ENCODE peak calls at places on chromosomes 7 and 10, in nine cellular contexts. E, I, R, Z, M, B, A, J and W are unnamed samples.

GRCh38 chr10:93751832-93752231 is 5.9 kb upstream of the LGI1 start:
- DNase-seq in B (peak), E (no peak), J (peak), I (peak), Z (peak), R (no peak), A (no peak), M (no peak), W (no peak)

GRCh38 chr7:149669121-149669818 is 104.1 kb downstream of the ZNF467 start:
- DNase-seq in J (peak), R (no peak), E (no peak), Z (no peak), B (peak), M (no peak), I (peak), A (no peak), W (no peak)

GRCh38 chr10:86967481-86967941 is 771 bp upstream of the ADIRF start:
- DNase-seq in A (peak), M (no peak), E (no peak), I (no peak), B (no peak), R (no peak), J (no peak), Z (no peak), W (no peak)

GRCh38 chr7:44791278-44792219 is 4.9 kb upstream of the PPIA start:
- DNase-seq in E (no peak), Z (no peak), R (no peak), J (peak), I (no peak), B (peak), A (no peak), M (no peak), W (no peak)

GRCh38 chr10:71981024-71981867 is 17.1 kb downstream of the CHST3 start:
- DNase-seq in R (no peak), J (peak), B (peak), A (no peak), E (no peak), I (no peak), Z (no peak), M (peak), W (no peak)

GRCh38 chr10:50600831-50601466 is 22.8 kb downstream of the SGMS1 start:
- DNase-seq in R (no peak), J (peak), E (no peak), M (no peak), I (no peak), B (no peak), A (no peak), Z (no peak), W (no peak)

GRCh38 chr10:78906734-78907385 is 161.9 kb upstream of the ZMIZ1 start:
- DNase-seq in E (no peak), Z (no peak), M (no peak), R (no peak), J (no peak), B (no peak), A (no peak), I (no peak), W (no peak)

GRCh38 chr7:156896388-156897022 is 3.5 kb upstream of the LMBR1 start:
- DNase-seq in A (no peak), Z (no peak), I (no peak), B (no peak), M (no peak), R (no peak), J (no peak), E (no peak), W (peak)

GRCh38 chr10:99435986-99436633 is 5.7 kb upstream of the GOT1 start:
- DNase-seq in I (peak), A (no peak), R (no peak), M (no peak), E (no peak), J (peak), B (peak), Z (no peak), W (peak)

GRCh38 chr7:73960548-73960947 is 67.4 kb upstream of the ELN start:
- DNase-seq in J (no peak), B (no peak), Z (peak), I (no peak), M (no peak), R (no peak), A (no peak), E (no peak), W (no peak)

GRCh38 chr10:111078505-111079185 is 1.8 kb downstream of the ADRA2A start:
- DNase-seq in Z (no peak), B (no peak), J (no peak), M (no peak), E (no peak), R (no peak), I (peak), A (no peak), W (no peak)

GRCh38 chr7:50962962-50963374 is 180.3 kb upstream of the GRB10 start:
- DNase-seq in Z (peak), I (no peak), E (no peak), M (no peak), J (peak), B (peak), R (no peak), A (no peak), W (no peak)

GRCh38 chr10:71548494-71548846 is 151.8 kb downstream of the CDH23 start:
- DNase-seq in J (peak), R (no peak), Z (no peak), M (no peak), E (no peak), I (no peak), A (no peak), B (peak), W (no peak)

GRCh38 chr7:34064511-34065158 is 159.3 kb downstream of the BMPER start:
- DNase-seq in E (no peak), Z (no peak), A (no peak), J (no peak), B (peak), R (no peak), M (no peak), I (no peak), W (no peak)

GRCh38 chr7:63117-63480 is 129.3 kb upstream of the FAM20C start:
- DNase-seq in Z (peak), M (no peak), B (no peak), E (no peak), J (no peak), A (no peak), I (no peak), R (no peak), W (no peak)

GRCh38 chr7:29968683-29969457 is 20.7 kb downstream of the SCRN1 start:
- DNase-seq in R (no peak), I (no peak), Z (no peak), M (no peak), E (no peak), B (peak), A (no peak), J (peak), W (no peak)

GRCh38 chr10:124611738-124612137 is 132.4 kb downstream of the FAM53B start:
- DNase-seq in B (no peak), A (peak), M (no peak), E (peak), Z (peak), R (peak), I (no peak), J (no peak), W (peak)

GRCh38 chr7:139798892-139799291 is 21.1 kb upstream of the HIPK2 start:
- DNase-seq in Z (no peak), B (no peak), A (no peak), J (no peak), R (no peak), M (no peak), E (no peak), I (no peak), W (no peak)

GRCh38 chr7:13641699-13642098 is 347.8 kb downstream of the ETV1 start:
- DNase-seq in A (no peak), E (no peak), I (no peak), J (peak), R (no peak), B (peak), M (no peak), Z (no peak), W (no peak)

GRCh38 chr7:123658023-123658422 is 2.4 kb downstream of the LMOD2 start:
- DNase-seq in I (no peak), E (no peak), J (no peak), Z (no peak), M (no peak), R (no peak), A (no peak), B (no peak), W (no peak)

GRCh38 chr7:52504546-52504945 is 530.9 kb upstream of the POM121L12 start:
- DNase-seq in M (no peak), B (peak), Z (no peak), R (no peak), A (no peak), E (no peak), J (no peak), I (no peak), W (no peak)

GRCh38 chr7:28605427-28605826 is 193.1 kb downstream of the CREB5 start:
- DNase-seq in Z (no peak), R (no peak), E (no peak), B (no peak), A (no peak), M (no peak), J (no peak), I (no peak), W (no peak)

GRCh38 chr10:52566471-52567246 is 205.9 kb downstream of the MBL2 start:
- DNase-seq in A (no peak), Z (no peak), M (no peak), R (no peak), J (peak), E (no peak), B (peak), I (peak), W (no peak)

GRCh38 chr7:13745530-13745929 is 243.9 kb downstream of the ETV1 start:
- DNase-seq in I (no peak), A (no peak), B (no peak), Z (no peak), M (no peak), R (no peak), J (no peak), E (no peak), W (no peak)

GRCh38 chr10:7649673-7650330 is 17.0 kb downstream of the ITIH5 start:
- DNase-seq in J (peak), M (no peak), A (no peak), Z (no peak), R (no peak), I (no peak), B (no peak), E (no peak), W (no peak)

GRCh38 chr10:34024708-34025425 is 690.4 kb upstream of the NRP1 start:
- DNase-seq in M (no peak), E (no peak), Z (peak), J (peak), A (no peak), R (no peak), I (peak), B (no peak), W (no peak)

GRCh38 chr10:110363572-110364411 is 59.1 kb upstream of the SMNDC1 start:
- DNase-seq in B (no peak), R (no peak), I (no peak), A (no peak), Z (peak), J (no peak), M (peak), E (no peak), W (no peak)

GRCh38 chr7:115014794-115015193 is 92.9 kb downstream of the MDFIC start:
- DNase-seq in A (no peak), I (no peak), Z (no peak), B (no peak), J (no peak), M (no peak), E (no peak), R (no peak), W (no peak)

GRCh38 chr7:79361214-79361613 is 92.3 kb downstream of the MAGI2 start:
- DNase-seq in R (no peak), B (no peak), J (no peak), Z (no peak), E (no peak), M (no peak), I (peak), A (no peak), W (no peak)

GRCh38 chr10:69096045-69096444 is 8.1 kb downstream of the SRGN start:
- DNase-seq in M (no peak), I (no peak), A (no peak), Z (no peak), E (no peak), J (no peak), B (no peak), R (no peak), W (no peak)

GRCh38 chr7:151598045-151598444 is 78.3 kb upstream of the RHEB start:
- DNase-seq in E (no peak), M (no peak), R (no peak), A (no peak), Z (no peak), B (peak), I (no peak), J (peak), W (no peak)